ENCODE peak calls at places on chromosomes 6 and 20, in five cellular contexts. One of them, this sample, is unnamed.

GRCh38 chr20:44083220-44083933 is 103.6 kb downstream of the JPH2 start:
- DNase-seq in HFF-Myc: peak; percentile 41
- DNase-seq in ovary: no peak
- DNase-seq in GM04504: no peak
- DNase-seq in NCI-H1092 treated with DMSO at 0.1 percent for 48 hours: peak; percentile 17
- DNase-seq in this sample: no peak

GRCh38 chr20:33554914-33555420 is 65.1 kb downstream of the CBFA2T2 start:
- DNase-seq in HFF-Myc: peak; percentile 96
- DNase-seq in ovary: no peak
- DNase-seq in GM04504: peak; percentile 35
- DNase-seq in NCI-H1092 treated with DMSO at 0.1 percent for 48 hours: peak; percentile 98
- DNase-seq in this sample: no peak

GRCh38 chr6:39521826-39522377 is 199.4 kb upstream of the KCNK16 start:
- DNase-seq in HFF-Myc: no peak
- DNase-seq in ovary: no peak
- DNase-seq in GM04504: no peak
- DNase-seq in NCI-H1092 treated with DMSO at 0.1 percent for 48 hours: no peak
- DNase-seq in this sample: no peak

GRCh38 chr20:49913399-49914047 is 1.8 kb downstream of the SPATA2 start:
- DNase-seq in HFF-Myc: no peak
- DNase-seq in ovary: no peak
- DNase-seq in GM04504: no peak
- DNase-seq in NCI-H1092 treated with DMSO at 0.1 percent for 48 hours: no peak
- DNase-seq in this sample: no peak

GRCh38 chr20:47481330-47482216 is 20.1 kb upstream of the NCOA3 start:
- DNase-seq in HFF-Myc: no peak
- DNase-seq in ovary: no peak
- DNase-seq in GM04504: no peak
- DNase-seq in NCI-H1092 treated with DMSO at 0.1 percent for 48 hours: no peak
- DNase-seq in this sample: no peak

GRCh38 chr6:120108061-120108795 is 758.7 kb upstream of the MAN1A1 start:
- DNase-seq in HFF-Myc: no peak
- DNase-seq in ovary: no peak
- DNase-seq in GM04504: no peak
- DNase-seq in NCI-H1092 treated with DMSO at 0.1 percent for 48 hours: no peak
- DNase-seq in this sample: no peak

GRCh38 chr6:54282186-54282585 is 26.1 kb upstream of the TINAG start:
- DNase-seq in HFF-Myc: peak; percentile 99
- DNase-seq in ovary: no peak
- DNase-seq in GM04504: peak; percentile 87
- DNase-seq in NCI-H1092 treated with DMSO at 0.1 percent for 48 hours: no peak
- DNase-seq in this sample: no peak

GRCh38 chr6:16511048-16511660 is 250.1 kb downstream of the ATXN1 start:
- DNase-seq in HFF-Myc: no peak
- DNase-seq in ovary: no peak
- DNase-seq in GM04504: no peak
- DNase-seq in NCI-H1092 treated with DMSO at 0.1 percent for 48 hours: no peak
- DNase-seq in this sample: no peak

GRCh38 chr6:55958790-55959189 is 83.4 kb upstream of the BMP5 start:
- DNase-seq in HFF-Myc: no peak
- DNase-seq in ovary: no peak
- DNase-seq in GM04504: no peak
- DNase-seq in NCI-H1092 treated with DMSO at 0.1 percent for 48 hours: no peak
- DNase-seq in this sample: no peak

GRCh38 chr6:129475477-129476247 is 234.3 kb downstream of the ARHGAP18 start:
- DNase-seq in HFF-Myc: no peak
- DNase-seq in ovary: no peak
- DNase-seq in GM04504: no peak
- DNase-seq in NCI-H1092 treated with DMSO at 0.1 percent for 48 hours: no peak
- DNase-seq in this sample: no peak

GRCh38 chr20:57844626-57845596 is 135.1 kb upstream of the PMEPA1 start:
- DNase-seq in HFF-Myc: no peak
- DNase-seq in ovary: no peak
- DNase-seq in GM04504: no peak
- DNase-seq in NCI-H1092 treated with DMSO at 0.1 percent for 48 hours: no peak
- DNase-seq in this sample: peak; percentile 59

GRCh38 chr6:137740347-137740746 is 126.7 kb upstream of the TNFAIP3 start:
- DNase-seq in HFF-Myc: no peak
- DNase-seq in ovary: no peak
- DNase-seq in GM04504: no peak
- DNase-seq in NCI-H1092 treated with DMSO at 0.1 percent for 48 hours: no peak
- DNase-seq in this sample: no peak

GRCh38 chr20:35120012-35120701 is 27.0 kb downstream of the EDEM2 start:
- DNase-seq in HFF-Myc: no peak
- DNase-seq in ovary: no peak
- DNase-seq in GM04504: no peak
- DNase-seq in NCI-H1092 treated with DMSO at 0.1 percent for 48 hours: no peak
- DNase-seq in this sample: no peak

GRCh38 chr6:138289739-138290138 is 71.4 kb upstream of the PBOV1 start:
- DNase-seq in HFF-Myc: no peak
- DNase-seq in ovary: no peak
- DNase-seq in GM04504: no peak
- DNase-seq in NCI-H1092 treated with DMSO at 0.1 percent for 48 hours: peak; percentile 2
- DNase-seq in this sample: no peak

GRCh38 chr6:36911946-36912555 is 26.3 kb downstream of the C6orf89 start:
- DNase-seq in HFF-Myc: no peak
- DNase-seq in ovary: no peak
- DNase-seq in GM04504: no peak
- DNase-seq in NCI-H1092 treated with DMSO at 0.1 percent for 48 hours: no peak
- DNase-seq in this sample: no peak

GRCh38 chr6:17885079-17885478 is 102.4 kb downstream of the KIF13A start:
- DNase-seq in HFF-Myc: no peak
- DNase-seq in ovary: no peak
- DNase-seq in GM04504: no peak
- DNase-seq in NCI-H1092 treated with DMSO at 0.1 percent for 48 hours: no peak
- DNase-seq in this sample: no peak

GRCh38 chr20:54173653-54174451 is at the start of gene CYP24A1:
- DNase-seq in HFF-Myc: no peak
- DNase-seq in ovary: no peak
- DNase-seq in GM04504: no peak
- DNase-seq in NCI-H1092 treated with DMSO at 0.1 percent for 48 hours: no peak
- DNase-seq in this sample: no peak

GRCh38 chr6:100503043-100503442 is 38.3 kb upstream of the SIM1 start:
- DNase-seq in HFF-Myc: no peak
- DNase-seq in ovary: no peak
- DNase-seq in GM04504: no peak
- DNase-seq in NCI-H1092 treated with DMSO at 0.1 percent for 48 hours: no peak
- DNase-seq in this sample: no peak

GRCh38 chr6:170102038-170102437 is 188.8 kb downstream of the DLL1 start:
- DNase-seq in HFF-Myc: no peak
- DNase-seq in ovary: no peak
- DNase-seq in GM04504: no peak
- DNase-seq in NCI-H1092 treated with DMSO at 0.1 percent for 48 hours: no peak
- DNase-seq in this sample: peak; percentile 34

GRCh38 chr6:148407372-148407771 is 64.7 kb downstream of the SASH1 start:
- DNase-seq in HFF-Myc: peak; percentile 75
- DNase-seq in ovary: no peak
- DNase-seq in GM04504: peak; percentile 95
- DNase-seq in NCI-H1092 treated with DMSO at 0.1 percent for 48 hours: no peak
- DNase-seq in this sample: peak; percentile 63

This sample was measured in lower leg skin.